ENCODE peak calls at places on chromosomes 11 and 22, in six cellular contexts. Q, K, G, B, S and L are unnamed samples.

GRCh38 chr11:102017029-102017428 is 30.2 kb upstream of the CFAP300 start:
- DNase-seq in Q (no peak), K (no peak), G (no peak), B (no peak), S (no peak), L (no peak)

GRCh38 chr11:111833524-111833923 is 37.9 kb downstream of the ALG9 start:
- DNase-seq in Q (peak), K (peak), G (no peak), B (no peak), S (no peak), L (no peak)

GRCh38 chr22:46054091-46054877 is 77.3 kb upstream of the WNT7B start:
- DNase-seq in Q (no peak), K (no peak), G (no peak), B (no peak), S (peak), L (no peak)

GRCh38 chr22:49951986-49952896 is 8.3 kb upstream of the PIM3 start:
- DNase-seq in Q (no peak), K (peak), G (no peak), B (no peak), S (no peak), L (no peak)

GRCh38 chr11:122897606-122898210 is 15.1 kb downstream of the JHY start:
- DNase-seq in Q (no peak), K (no peak), G (no peak), B (no peak), S (no peak), L (no peak)

GRCh38 chr11:118631109-118631508 is 23.7 kb downstream of the PHLDB1 start:
- DNase-seq in Q (no peak), K (no peak), G (no peak), B (no peak), S (no peak), L (no peak)

GRCh38 chr11:64219354-64219684 is 6.7 kb downstream of the TRPT1 start:
- DNase-seq in Q (no peak), K (no peak), G (no peak), B (no peak), S (no peak), L (no peak)

GRCh38 chr11:17547051-17547577 is at the start of gene OTOG:
- DNase-seq in Q (peak), K (no peak), G (no peak), B (no peak), S (no peak), L (no peak)

GRCh38 chr11:12091957-12092558 is 18.3 kb upstream of the MICAL2 start:
- DNase-seq in Q (no peak), K (peak), G (no peak), B (no peak), S (no peak), L (no peak)

DNA sequence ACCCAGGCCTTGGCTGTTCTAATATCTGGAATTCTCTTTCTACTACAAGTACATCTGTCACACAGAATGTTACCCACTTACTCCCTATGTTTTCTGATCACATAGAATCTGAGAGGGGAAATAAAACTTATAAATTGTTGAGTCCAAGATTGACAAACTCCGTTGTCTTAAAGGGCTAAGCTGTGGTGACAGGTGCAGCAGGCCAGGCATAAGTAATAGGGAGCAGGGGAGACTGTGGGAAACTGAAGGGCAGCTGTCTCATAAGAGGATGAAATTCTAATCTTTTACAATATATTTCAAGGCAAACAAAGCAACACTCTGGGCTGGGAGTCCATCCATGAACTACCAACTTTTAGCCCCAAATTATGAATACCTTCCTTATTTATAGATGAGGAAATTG is 133.9 kb downstream of the SLC1A2 start:
- DNase-seq in Q (no peak), K (no peak), G (no peak), B (no peak), S (no peak), L (no peak)
- TF ChIP-seq REST in Q (no peak), K (no peak), G (no peak), B (no peak), S (no peak), L (no peak)

DNA sequence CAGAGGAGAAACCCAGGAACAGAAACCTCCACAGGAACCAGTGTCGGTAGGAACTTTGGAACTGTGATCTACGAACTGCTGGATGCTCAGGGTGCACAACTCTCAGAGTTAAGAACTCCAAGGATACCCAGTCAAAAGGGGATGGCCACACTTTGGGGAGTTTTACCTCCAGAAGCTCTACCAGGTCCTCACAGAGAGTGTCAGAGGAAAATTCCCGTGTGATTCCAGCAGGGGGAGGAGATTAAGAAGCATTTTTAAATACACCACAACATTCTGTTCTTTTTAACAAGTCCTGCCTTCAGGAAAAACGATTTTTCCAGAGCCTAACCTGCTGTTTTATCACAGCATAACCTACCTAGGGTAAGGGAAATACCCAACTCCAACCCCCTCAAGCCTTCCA is 104.0 kb downstream of the SOX6 start:
- DNase-seq in Q (peak), K (peak), G (peak), B (no peak), S (no peak), L (no peak)
- TF ChIP-seq CTCF in Q (peak), K (no peak), G (no peak), B (peak), S (no peak), L (peak)

GRCh38 chr11:37786214-37786755 is 1188.2 kb upstream of the RAG2 start:
- DNase-seq in Q (no peak), K (no peak), G (no peak), B (no peak), S (no peak), L (no peak)

DNA sequence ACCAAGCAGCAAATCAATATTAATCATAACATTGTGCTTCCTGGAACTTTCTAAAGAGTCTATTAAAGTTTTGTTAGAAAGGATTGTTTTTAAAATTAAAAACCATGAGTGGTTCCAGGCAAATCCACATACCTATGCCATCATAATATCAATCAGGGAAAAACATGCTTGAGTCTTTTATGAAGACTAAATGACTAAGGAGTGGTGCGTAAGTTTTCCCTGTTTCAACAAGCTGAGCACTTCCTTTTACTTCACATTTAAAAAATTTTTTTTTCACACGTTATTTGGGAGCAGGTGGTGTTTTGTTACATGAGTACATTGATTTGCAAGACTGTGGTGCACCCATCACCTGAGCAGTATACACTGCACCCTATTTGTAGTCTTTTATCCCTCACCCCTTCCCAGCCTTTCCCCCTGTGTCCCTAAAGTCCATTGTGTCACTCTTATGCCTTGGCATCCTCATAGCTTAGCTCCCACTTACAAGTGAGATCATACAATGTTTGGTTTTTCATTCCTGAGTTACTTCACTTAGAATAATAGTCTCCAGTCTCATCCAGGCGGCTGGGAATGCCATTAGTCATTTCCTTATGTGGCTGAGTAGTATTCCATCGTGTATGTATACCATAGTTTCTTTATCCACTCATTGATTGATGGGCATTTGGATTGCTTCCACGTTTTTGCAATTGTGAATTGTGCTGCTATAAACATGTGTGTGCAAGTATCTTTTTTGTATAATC is 1190.3 kb upstream of the RAG2 start:
- DNase-seq in Q (no peak), K (no peak), G (no peak), B (no peak), S (no peak), L (no peak)
- TF ChIP-seq REST in Q (no peak), K (no peak), G (no peak), B (no peak), S (no peak), L (no peak)

GRCh38 chr22:42878561-42879305 is 21.7 kb upstream of the ARFGAP3 start:
- DNase-seq in Q (no peak), K (no peak), G (no peak), B (no peak), S (no peak), L (no peak)

GRCh38 chr22:42879371-42880021 is 22.4 kb upstream of the ARFGAP3 start:
- DNase-seq in Q (no peak), K (no peak), G (no peak), B (no peak), S (no peak), L (no peak)

GRCh38 chr22:42881982-42882656 is 25.0 kb upstream of the ARFGAP3 start:
- DNase-seq in Q (no peak), K (no peak), G (no peak), B (no peak), S (no peak), L (no peak)

GRCh38 chr22:42881298-42881697 is 24.2 kb upstream of the ARFGAP3 start:
- DNase-seq in Q (no peak), K (no peak), G (no peak), B (no peak), S (no peak), L (no peak)

DNA sequence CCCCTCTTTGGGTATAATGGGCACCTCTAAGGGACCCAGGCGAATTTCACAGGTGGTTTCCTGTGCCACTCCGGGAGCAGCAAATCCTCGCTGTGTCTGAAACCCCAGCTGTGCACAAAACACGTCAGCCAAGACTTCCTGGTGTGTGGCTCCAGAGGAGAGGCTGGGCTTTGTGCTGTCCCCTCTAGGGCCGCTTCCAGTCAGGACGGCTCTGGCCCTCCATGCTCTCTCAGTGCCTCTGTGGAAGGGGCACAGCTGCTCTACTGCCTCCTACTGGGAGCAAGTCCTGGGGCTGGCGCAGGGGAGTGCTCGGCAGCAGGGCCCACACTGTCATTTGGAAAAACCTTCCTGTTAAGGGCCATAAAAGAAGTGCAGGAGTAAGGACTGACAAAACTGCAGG is 23.7 kb upstream of the ARFGAP3 start:
- DNase-seq in Q (peak), K (no peak), G (no peak), B (no peak), S (no peak), L (no peak)
- TF ChIP-seq CTCF in Q (peak), K (peak), G (peak), B (peak), S (no peak), L (no peak)

DNA sequence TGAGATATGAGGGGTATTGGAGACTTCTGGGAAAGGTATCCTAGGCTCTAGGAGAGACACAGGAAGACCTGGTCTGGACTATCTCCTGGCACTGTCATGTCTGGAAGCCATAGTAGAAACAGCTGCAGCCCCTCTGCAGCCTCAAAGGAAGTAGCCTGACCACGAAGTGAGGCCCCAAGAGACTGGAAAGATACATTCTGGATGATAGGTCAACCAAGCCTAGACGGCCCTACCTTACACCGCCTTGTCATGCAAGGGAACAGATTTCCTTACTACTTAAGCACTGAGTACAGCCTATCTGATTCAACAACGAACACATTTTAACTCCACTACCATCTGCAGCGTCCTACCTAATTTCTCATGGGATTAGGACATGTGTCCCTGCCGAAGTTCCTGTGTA is 31.1 kb downstream of the UQCR10 start:
- DNase-seq in Q (no peak), K (no peak), G (no peak), B (no peak), S (peak), L (no peak)
- TF ChIP-seq REST in Q (no peak), K (no peak), G (no peak), B (no peak), S (no peak), L (no peak)

GRCh38 chr11:7347611-7348431 is 96.1 kb downstream of the SYT9 start:
- DNase-seq in Q (no peak), K (no peak), G (no peak), B (no peak), S (no peak), L (no peak)

GRCh38 chr11:7351228-7351627 is 99.5 kb downstream of the SYT9 start:
- DNase-seq in Q (no peak), K (no peak), G (no peak), B (no peak), S (no peak), L (no peak)

GRCh38 chr11:7348432-7349298 is 97.0 kb downstream of the SYT9 start:
- DNase-seq in Q (peak), K (no peak), G (no peak), B (no peak), S (no peak), L (no peak)

DNA sequence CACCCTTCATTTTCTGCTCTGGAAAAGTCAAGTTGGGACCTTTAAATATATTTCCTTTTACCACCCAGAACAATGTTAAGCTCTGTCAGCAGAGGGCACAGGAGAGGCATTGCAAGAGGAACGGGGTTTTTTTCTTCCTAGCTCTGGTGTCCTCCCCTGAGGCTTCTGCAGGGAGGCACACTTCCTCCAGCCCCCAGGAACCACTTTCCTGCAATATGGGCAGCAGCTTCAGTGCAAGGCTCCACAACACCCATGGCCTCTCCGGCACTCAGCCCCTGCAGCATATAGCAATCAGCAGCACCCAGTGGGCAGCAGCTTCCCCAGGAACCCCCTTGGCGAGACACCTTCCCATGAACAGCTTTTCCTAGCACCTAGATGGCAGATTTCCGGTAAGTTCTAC is 101.4 kb downstream of the SYT9 start:
- DNase-seq in Q (peak), K (peak), G (peak), B (peak), S (peak), L (peak)
- TF ChIP-seq CTCF in Q (peak), K (peak), G (peak), B (peak), S (peak), L (peak)